ENCODE peak calls at places on chromosomes 16 and 17, in seven cellular contexts. X is PC-9; W is NCI-H1417; O is stimulated activated CD8-positive, alpha-beta memory T cell treated with anti-CD3 and anti-CD28 coated beads, Interleukin-4, amount 100 ng/mL, for 1 hour; J is retina; L is cardiac muscle cell; I is epithelial cell of prostate. E is an unnamed sample.

GRCh38 chr17:15648384-15648783 is 28.9 kb upstream of the FBXW10B start:
- DNase-seq in I (no peak), L (no peak), O (no peak), W (no peak), J (no peak), X (no peak), E (peak; percentile 21)

GRCh38 chr16:28538733-28539596 is at the start of gene NUPR1:
- DNase-seq in L (peak; percentile 99), X (peak; percentile 61), W (no peak), J (no peak), O (no peak), I (peak; percentile 77), E (no peak)

GRCh38 chr17:16866436-16866835 is 105.5 kb downstream of the TNFRSF13B start:
- DNase-seq in X (no peak), W (no peak), I (no peak), L (no peak), O (no peak), J (no peak), E (no peak)

GRCh38 chr16:61814716-61815347 is 221.4 kb downstream of the CDH8 start:
- DNase-seq in W (no peak), I (no peak), O (no peak), X (no peak), L (no peak), J (no peak), E (no peak)

GRCh38 chr16:2196162-2196980 is at the start of gene CASKIN1:
- DNase-seq in O (no peak), W (peak; percentile 31), J (no peak), I (no peak), X (no peak), L (peak; percentile 29), E (peak; percentile 71)

GRCh38 chr17:11628374-11628773 is 30.1 kb downstream of the DNAH9 start:
- DNase-seq in I (no peak), J (no peak), L (no peak), W (no peak), X (no peak), O (no peak), E (peak; percentile 0)

GRCh38 chr17:77726549-77726957 is 231.9 kb upstream of the TNRC6C start:
- DNase-seq in O (no peak), W (no peak), X (no peak), I (no peak), L (no peak), J (no peak), E (no peak)

GRCh38 chr16:80619824-80620223 is 79.0 kb downstream of the DYNLRB2 start:
- DNase-seq in I (peak; percentile 55), J (no peak), X (peak; percentile 10), O (no peak), L (no peak), W (no peak), E (no peak)

GRCh38 chr17:36817483-36818048 is 119.7 kb upstream of the LHX1 start:
- DNase-seq in L (no peak), W (no peak), I (no peak), O (no peak), X (no peak), J (no peak), E (no peak)

GRCh38 chr16:67773099-67773498 is 33.3 kb downstream of the RANBP10 start:
- DNase-seq in L (peak; percentile 66), X (no peak), W (no peak), J (no peak), O (no peak), I (no peak), E (no peak)

GRCh38 chr16:10575506-10576130 is 4.8 kb downstream of the EMP2 start:
- DNase-seq in O (no peak), L (peak; percentile 78), J (peak; percentile 7), W (no peak), I (no peak), X (no peak), E (no peak)

E was measured in DMS53.